ENCODE peak calls at places on chromosomes 16 and 17, in six cellular contexts. One of them, this sample, is unnamed.

GRCh38 chr16:70568601-70569217 is 45.1 kb downstream of the SF3B3 start:
- DNase-seq in upper lobe of right lung: no peak
- DNase-seq in heart left ventricle: no peak
- DNase-seq in AG04450: no peak
- DNase-seq in neural progenitor cell: no peak
- DNase-seq in psoas muscle: no peak
- DNase-seq in this sample: no peak

GRCh38 chr17:73430848-73431247 is 119.0 kb upstream of the CDC42EP4 start:
- DNase-seq in upper lobe of right lung: no peak
- DNase-seq in heart left ventricle: no peak
- DNase-seq in AG04450: no peak
- DNase-seq in neural progenitor cell: no peak
- DNase-seq in psoas muscle: no peak
- DNase-seq in this sample: no peak

GRCh38 chr17:12964162-12964561 is 53.7 kb downstream of the ELAC2 start:
- DNase-seq in upper lobe of right lung: no peak
- DNase-seq in heart left ventricle: no peak
- DNase-seq in AG04450: no peak
- DNase-seq in neural progenitor cell: no peak
- DNase-seq in psoas muscle: no peak
- DNase-seq in this sample: no peak

GRCh38 chr17:39861235-39861634 is 2.9 kb downstream of the IKZF3 start:
- DNase-seq in upper lobe of right lung: no peak
- DNase-seq in heart left ventricle: no peak
- DNase-seq in AG04450: no peak
- DNase-seq in neural progenitor cell: no peak
- DNase-seq in psoas muscle: no peak
- DNase-seq in this sample: no peak

GRCh38 chr16:75644240-75645012 is 3.0 kb downstream of the KARS1 start:
- DNase-seq in upper lobe of right lung: no peak
- DNase-seq in heart left ventricle: no peak
- DNase-seq in AG04450: no peak
- DNase-seq in neural progenitor cell: no peak
- DNase-seq in psoas muscle: no peak
- DNase-seq in this sample: no peak

GRCh38 chr17:82018152-82019041 is 4.3 kb downstream of the CENPX start:
- DNase-seq in upper lobe of right lung: no peak
- DNase-seq in heart left ventricle: no peak
- DNase-seq in AG04450: no peak
- DNase-seq in neural progenitor cell: no peak
- DNase-seq in psoas muscle: no peak
- DNase-seq in this sample: no peak

GRCh38 chr16:56294599-56294998 is 103.3 kb downstream of the GNAO1 start:
- DNase-seq in upper lobe of right lung: no peak
- DNase-seq in heart left ventricle: no peak
- DNase-seq in AG04450: peak
- DNase-seq in neural progenitor cell: no peak
- DNase-seq in psoas muscle: no peak
- DNase-seq in this sample: no peak

GRCh38 chr16:11347831-11348230 is 2.6 kb downstream of the RMI2 start:
- DNase-seq in upper lobe of right lung: no peak
- DNase-seq in heart left ventricle: no peak
- DNase-seq in AG04450: no peak
- DNase-seq in neural progenitor cell: no peak
- DNase-seq in psoas muscle: no peak
- DNase-seq in this sample: no peak

GRCh38 chr17:7296189-7296861 is 1.9 kb upstream of the YBX2 start:
- DNase-seq in upper lobe of right lung: peak
- DNase-seq in heart left ventricle: peak
- DNase-seq in AG04450: no peak
- DNase-seq in neural progenitor cell: peak
- DNase-seq in psoas muscle: peak
- DNase-seq in this sample: peak

GRCh38 chr16:48235058-48235555 is 9.0 kb upstream of the LONP2 start:
- DNase-seq in upper lobe of right lung: no peak
- DNase-seq in heart left ventricle: no peak
- DNase-seq in AG04450: no peak
- DNase-seq in neural progenitor cell: no peak
- DNase-seq in psoas muscle: no peak
- DNase-seq in this sample: no peak

GRCh38 chr16:66605177-66605999 is 884 bp downstream of the CMTM3 start:
- DNase-seq in upper lobe of right lung: peak
- DNase-seq in heart left ventricle: peak
- DNase-seq in AG04450: no peak
- DNase-seq in neural progenitor cell: peak
- DNase-seq in psoas muscle: peak
- DNase-seq in this sample: peak

GRCh38 chr17:55587608-55588139 is 76.4 kb upstream of the SMIM36 start:
- DNase-seq in upper lobe of right lung: no peak
- DNase-seq in heart left ventricle: no peak
- DNase-seq in AG04450: no peak
- DNase-seq in neural progenitor cell: no peak
- DNase-seq in psoas muscle: no peak
- DNase-seq in this sample: no peak

GRCh38 chr17:50269477-50270429 is 4.5 kb upstream of the TMEM92 start:
- DNase-seq in upper lobe of right lung: peak
- DNase-seq in heart left ventricle: peak
- DNase-seq in AG04450: peak
- DNase-seq in neural progenitor cell: peak
- DNase-seq in psoas muscle: peak
- DNase-seq in this sample: peak

GRCh38 chr16:71246309-71246708 is 15.8 kb upstream of the HYDIN start:
- DNase-seq in upper lobe of right lung: no peak
- DNase-seq in heart left ventricle: no peak
- DNase-seq in AG04450: no peak
- DNase-seq in neural progenitor cell: no peak
- DNase-seq in psoas muscle: no peak
- DNase-seq in this sample: no peak

GRCh38 chr16:11599579-11599978 is 12.9 kb upstream of the LITAF start:
- DNase-seq in upper lobe of right lung: peak
- DNase-seq in heart left ventricle: no peak
- DNase-seq in AG04450: no peak
- DNase-seq in neural progenitor cell: no peak
- DNase-seq in psoas muscle: no peak
- DNase-seq in this sample: no peak

GRCh38 chr17:48596735-48597491 is 3.3 kb upstream of the HOXB5 start:
- DNase-seq in upper lobe of right lung: no peak
- DNase-seq in heart left ventricle: no peak
- DNase-seq in AG04450: no peak
- DNase-seq in neural progenitor cell: no peak
- DNase-seq in psoas muscle: no peak
- DNase-seq in this sample: no peak

GRCh38 chr16:85369741-85370528 is 243.2 kb upstream of the GSE1 start:
- DNase-seq in upper lobe of right lung: peak
- DNase-seq in heart left ventricle: peak
- DNase-seq in AG04450: no peak
- DNase-seq in neural progenitor cell: peak
- DNase-seq in psoas muscle: peak
- DNase-seq in this sample: peak

GRCh38 chr16:78606572-78606971 is 507.1 kb downstream of the WWOX start:
- DNase-seq in upper lobe of right lung: no peak
- DNase-seq in heart left ventricle: no peak
- DNase-seq in AG04450: no peak
- DNase-seq in neural progenitor cell: peak
- DNase-seq in psoas muscle: no peak
- DNase-seq in this sample: no peak

GRCh38 chr16:78605548-78606097 is 506.2 kb downstream of the WWOX start:
- DNase-seq in upper lobe of right lung: no peak
- DNase-seq in heart left ventricle: no peak
- DNase-seq in AG04450: no peak
- DNase-seq in neural progenitor cell: no peak
- DNase-seq in psoas muscle: no peak
- DNase-seq in this sample: no peak

GRCh38 chr16:78607022-78607421 is 507.6 kb downstream of the WWOX start:
- DNase-seq in upper lobe of right lung: no peak
- DNase-seq in heart left ventricle: no peak
- DNase-seq in AG04450: no peak
- DNase-seq in neural progenitor cell: no peak
- DNase-seq in psoas muscle: no peak
- DNase-seq in this sample: no peak

GRCh38 chr16:78608305-78608776 is 508.9 kb downstream of the WWOX start:
- DNase-seq in upper lobe of right lung: no peak
- DNase-seq in heart left ventricle: no peak
- DNase-seq in AG04450: no peak
- DNase-seq in neural progenitor cell: no peak
- DNase-seq in psoas muscle: no peak
- DNase-seq in this sample: no peak

GRCh38 chr16:78607465-78607864 is 508.0 kb downstream of the WWOX start:
- DNase-seq in upper lobe of right lung: no peak
- DNase-seq in heart left ventricle: no peak
- DNase-seq in AG04450: no peak
- DNase-seq in neural progenitor cell: no peak
- DNase-seq in psoas muscle: no peak
- DNase-seq in this sample: no peak
- H3K4me3 ChIP-seq in upper lobe of right lung: no peak
- H3K4me3 ChIP-seq in heart left ventricle: no peak
- H3K4me3 ChIP-seq in AG04450: no peak
- H3K4me3 ChIP-seq in neural progenitor cell: no peak
- H3K4me3 ChIP-seq in psoas muscle: no peak
- H3K4me3 ChIP-seq in this sample: no peak

GRCh38 chr17:66511125-66511524 is 208.7 kb downstream of the PRKCA start:
- DNase-seq in upper lobe of right lung: no peak
- DNase-seq in heart left ventricle: no peak
- DNase-seq in AG04450: no peak
- DNase-seq in neural progenitor cell: no peak
- DNase-seq in psoas muscle: no peak
- DNase-seq in this sample: no peak

GRCh38 chr17:66509913-66510312 is 207.5 kb downstream of the PRKCA start:
- DNase-seq in upper lobe of right lung: no peak
- DNase-seq in heart left ventricle: no peak
- DNase-seq in AG04450: no peak
- DNase-seq in neural progenitor cell: no peak
- DNase-seq in psoas muscle: no peak
- DNase-seq in this sample: no peak

GRCh38 chr17:66507103-66507923 is 204.9 kb downstream of the PRKCA start:
- DNase-seq in upper lobe of right lung: no peak
- DNase-seq in heart left ventricle: no peak
- DNase-seq in AG04450: no peak
- DNase-seq in neural progenitor cell: no peak
- DNase-seq in psoas muscle: no peak
- DNase-seq in this sample: no peak

GRCh38 chr17:66507982-66508760 is 205.8 kb downstream of the PRKCA start:
- DNase-seq in upper lobe of right lung: no peak
- DNase-seq in heart left ventricle: no peak
- DNase-seq in AG04450: no peak
- DNase-seq in neural progenitor cell: no peak
- DNase-seq in psoas muscle: no peak
- DNase-seq in this sample: no peak

GRCh38 chr17:66508896-66509843 is 206.8 kb downstream of the PRKCA start:
- DNase-seq in upper lobe of right lung: peak
- DNase-seq in heart left ventricle: no peak
- DNase-seq in AG04450: peak
- DNase-seq in neural progenitor cell: no peak
- DNase-seq in psoas muscle: no peak
- DNase-seq in this sample: peak
- H3K4me3 ChIP-seq in upper lobe of right lung: no peak
- H3K4me3 ChIP-seq in heart left ventricle: no peak
- H3K4me3 ChIP-seq in AG04450: no peak
- H3K4me3 ChIP-seq in neural progenitor cell: no peak
- H3K4me3 ChIP-seq in psoas muscle: no peak
- H3K4me3 ChIP-seq in this sample: no peak

GRCh38 chr17:11952610-11953009 is 44.7 kb downstream of the ZNF18 start:
- DNase-seq in upper lobe of right lung: no peak
- DNase-seq in heart left ventricle: no peak
- DNase-seq in AG04450: no peak
- DNase-seq in neural progenitor cell: no peak
- DNase-seq in psoas muscle: no peak
- DNase-seq in this sample: no peak

GRCh38 chr17:11943759-11944347 is 53.4 kb downstream of the ZNF18 start:
- DNase-seq in upper lobe of right lung: no peak
- DNase-seq in heart left ventricle: no peak
- DNase-seq in AG04450: no peak
- DNase-seq in neural progenitor cell: no peak
- DNase-seq in psoas muscle: no peak
- DNase-seq in this sample: no peak

GRCh38 chr17:11944587-11944986 is 52.7 kb downstream of the ZNF18 start:
- DNase-seq in upper lobe of right lung: no peak
- DNase-seq in heart left ventricle: no peak
- DNase-seq in AG04450: no peak
- DNase-seq in neural progenitor cell: no peak
- DNase-seq in psoas muscle: no peak
- DNase-seq in this sample: no peak

GRCh38 chr17:11950771-11951519 is 46.3 kb downstream of the ZNF18 start:
- DNase-seq in upper lobe of right lung: no peak
- DNase-seq in heart left ventricle: no peak
- DNase-seq in AG04450: no peak
- DNase-seq in neural progenitor cell: no peak
- DNase-seq in psoas muscle: no peak
- DNase-seq in this sample: no peak

DNA sequence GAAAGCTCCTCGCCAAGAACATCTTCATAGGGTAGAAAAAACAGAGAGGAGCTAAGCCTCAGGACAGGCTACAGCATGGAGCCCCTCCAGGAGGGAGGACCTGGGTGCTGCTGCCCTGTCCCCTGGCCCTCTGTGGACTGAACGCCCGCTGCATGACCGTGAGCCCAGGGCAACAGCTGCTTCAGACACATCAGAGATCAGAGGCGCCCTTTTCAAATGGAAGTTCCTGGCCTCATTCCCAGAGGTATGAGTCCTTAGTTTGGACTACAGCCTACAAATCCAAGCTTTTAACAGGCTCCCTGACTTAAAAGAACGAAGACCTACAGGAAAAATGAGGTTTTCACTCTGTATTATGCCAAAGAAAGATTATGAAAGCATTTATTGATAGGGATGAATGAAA is 48.5 kb downstream of the ZNF18 start:
- DNase-seq in upper lobe of right lung: no peak
- DNase-seq in heart left ventricle: no peak
- DNase-seq in AG04450: peak
- DNase-seq in neural progenitor cell: no peak
- DNase-seq in psoas muscle: no peak
- DNase-seq in this sample: peak
- H3K4me3 ChIP-seq in upper lobe of right lung: no peak
- H3K4me3 ChIP-seq in heart left ventricle: no peak
- H3K4me3 ChIP-seq in AG04450: peak
- H3K4me3 ChIP-seq in neural progenitor cell: no peak
- H3K4me3 ChIP-seq in psoas muscle: no peak
- H3K4me3 ChIP-seq in this sample: no peak

GRCh38 chr17:77666881-77667395 is 291.6 kb upstream of the TNRC6C start:
- DNase-seq in upper lobe of right lung: peak
- DNase-seq in heart left ventricle: no peak
- DNase-seq in AG04450: no peak
- DNase-seq in neural progenitor cell: no peak
- DNase-seq in psoas muscle: no peak
- DNase-seq in this sample: no peak

GRCh38 chr17:77666480-77666879 is 292.0 kb upstream of the TNRC6C start:
- DNase-seq in upper lobe of right lung: no peak
- DNase-seq in heart left ventricle: no peak
- DNase-seq in AG04450: no peak
- DNase-seq in neural progenitor cell: no peak
- DNase-seq in psoas muscle: no peak
- DNase-seq in this sample: no peak

GRCh38 chr17:77667478-77667877 is 291.0 kb upstream of the TNRC6C start:
- DNase-seq in upper lobe of right lung: no peak
- DNase-seq in heart left ventricle: no peak
- DNase-seq in AG04450: no peak
- DNase-seq in neural progenitor cell: no peak
- DNase-seq in psoas muscle: no peak
- DNase-seq in this sample: no peak

GRCh38 chr17:77664097-77664729 is 294.3 kb upstream of the TNRC6C start:
- DNase-seq in upper lobe of right lung: peak
- DNase-seq in heart left ventricle: no peak
- DNase-seq in AG04450: no peak
- DNase-seq in neural progenitor cell: no peak
- DNase-seq in psoas muscle: no peak
- DNase-seq in this sample: no peak

GRCh38 chr17:77665833-77666232 is 292.7 kb upstream of the TNRC6C start:
- DNase-seq in upper lobe of right lung: no peak
- DNase-seq in heart left ventricle: no peak
- DNase-seq in AG04450: no peak
- DNase-seq in neural progenitor cell: no peak
- DNase-seq in psoas muscle: no peak
- DNase-seq in this sample: no peak
- H3K4me3 ChIP-seq in upper lobe of right lung: no peak
- H3K4me3 ChIP-seq in heart left ventricle: no peak
- H3K4me3 ChIP-seq in AG04450: no peak
- H3K4me3 ChIP-seq in neural progenitor cell: no peak
- H3K4me3 ChIP-seq in psoas muscle: no peak
- H3K4me3 ChIP-seq in this sample: no peak